ENCODE peak calls at places on chromosomes 1 and 21, in five cellular contexts. M is naive thymus-derived CD8-positive, alpha-beta T cell; Z is nephron progenitor cell; F is kidney tubule cell; X is AG08395. U is an unnamed sample.
A peak's percentile ranks its signal among the peaks of the same experiment; 100 is the strongest.

GRCh38 chr1:94265931-94266330 is 28.5 kb upstream of the ARHGAP29 start:
- DNase-seq in X (peak; percentile 41), M (no peak), Z (no peak), F (peak; percentile 73), U (no peak)

GRCh38 chr1:6882414-6882813 is 97.2 kb downstream of the CAMTA1 start:
- DNase-seq in Z (no peak), F (no peak), M (no peak), X (no peak), U (no peak)

GRCh38 chr1:213162338-213162737 is 111.3 kb downstream of the RPS6KC1 start:
- DNase-seq in Z (no peak), F (no peak), M (no peak), X (peak; percentile 3), U (no peak)

GRCh38 chr1:63829349-63830327 is 55.8 kb downstream of the ROR1 start:
- DNase-seq in M (no peak), Z (no peak), X (peak; percentile 53), F (no peak), U (no peak)

GRCh38 chr1:43706598-43707190 is 642 bp upstream of the ST3GAL3 start:
- DNase-seq in X (no peak), F (peak; percentile 20), Z (peak; percentile 42), M (no peak), U (no peak)

GRCh38 chr1:184461321-184461720 is 74.5 kb downstream of the C1orf21 start:
- DNase-seq in Z (no peak), X (no peak), F (no peak), M (no peak), U (no peak)

GRCh38 chr1:94236021-94236491 is 1.3 kb downstream of the ARHGAP29 start:
- DNase-seq in Z (no peak), M (no peak), F (peak; percentile 44), X (peak; percentile 38), U (no peak)

GRCh38 chr1:17860812-17861211 is 105.7 kb downstream of the ACTL8 start:
- DNase-seq in M (no peak), Z (no peak), F (no peak), X (no peak), U (no peak)

GRCh38 chr1:178134061-178134460 is 40.2 kb downstream of the RASAL2 start:
- DNase-seq in Z (no peak), X (peak; percentile 74), M (no peak), F (peak; percentile 90), U (no peak)

GRCh38 chr1:246335126-246335525 is 172.0 kb downstream of the SMYD3 start:
- DNase-seq in F (no peak), M (no peak), X (no peak), Z (no peak), U (no peak)

GRCh38 chr21:42623684-42624083 is 29.7 kb upstream of the PDE9A start:
- DNase-seq in M (no peak), X (no peak), F (no peak), Z (no peak), U (no peak)

GRCh38 chr1:109785446-109786106 is 21.9 kb upstream of the EPS8L3 start:
- DNase-seq in F (no peak), X (no peak), Z (no peak), M (no peak), U (no peak)

GRCh38 chr1:35929730-35930592 is 944 bp upstream of the AGO3 start:
- DNase-seq in Z (peak; percentile 37), F (peak; percentile 52), X (peak; percentile 53), M (peak; percentile 33), U (peak; percentile 28)

GRCh38 chr1:53747841-53748240 is 8.9 kb upstream of the GLIS1 start:
- DNase-seq in X (no peak), Z (no peak), F (no peak), M (no peak), U (no peak)

GRCh38 chr1:174408142-174408541 is 39.6 kb upstream of the GPR52 start:
- DNase-seq in Z (no peak), X (no peak), F (no peak), M (no peak), U (no peak)

GRCh38 chr1:64343105-64343960 is 126.6 kb upstream of the CACHD1 start:
- DNase-seq in X (peak; percentile 81), F (peak; percentile 74), M (no peak), Z (no peak), U (no peak)

GRCh38 chr1:6280761-6281451 is 20.0 kb upstream of the GPR153 start:
- DNase-seq in M (no peak), X (peak; percentile 49), F (no peak), Z (peak; percentile 68), U (no peak)

GRCh38 chr1:8625480-8625879 is 192.0 kb downstream of the RERE start:
- DNase-seq in Z (no peak), F (no peak), M (no peak), X (no peak), U (no peak)

GRCh38 chr21:33348728-33349127 is 24.0 kb downstream of the IFNAR1 start:
- DNase-seq in F (no peak), Z (no peak), X (no peak), M (no peak), U (no peak)

GRCh38 chr1:204927673-204928641 is 57.3 kb downstream of the NFASC start:
- DNase-seq in X (no peak), M (no peak), Z (no peak), F (no peak), U (no peak)